ENCODE peak calls at places on chromosomes 3 and 15, in four cellular contexts. M is RWPE1, I is A549, V is heart left ventricle. R is an unnamed sample.

GRCh38 chr15:85755471-85755870 is 39.3 kb downstream of the KLHL25 start:
- DNase-seq in M (no peak), I (no peak), V (peak), R (no peak)

GRCh38 chr15:85624241-85624855 is 170.4 kb downstream of the KLHL25 start:
- DNase-seq in M (no peak), I (no peak), V (peak), R (no peak)

GRCh38 chr3:170436697-170437096 is 18.0 kb downstream of the CLDN11 start:
- DNase-seq in M (no peak), I (no peak), V (no peak), R (no peak)

GRCh38 chr15:63335543-63336240 is 46.0 kb downstream of the CA12 start:
- DNase-seq in M (no peak), I (no peak), V (no peak), R (no peak)

GRCh38 chr3:123805504-123805903 is 78.6 kb downstream of the MYLK start:
- DNase-seq in M (no peak), I (no peak), V (no peak), R (peak)

GRCh38 chr3:38758557-38758956 is 57.5 kb downstream of the SCN10A start:
- DNase-seq in M (no peak), I (no peak), V (no peak), R (no peak)

GRCh38 chr3:64889991-64890390 is 202.2 kb upstream of the ADAMTS9 start:
- DNase-seq in M (no peak), I (no peak), V (peak), R (no peak)

GRCh38 chr3:47578691-47579632 is at the start of gene CSPG5:
- DNase-seq in M (no peak), I (no peak), V (peak), R (no peak)

GRCh38 chr3:50303038-50303815 is at the start of gene HYAL1:
- DNase-seq in M (no peak), I (no peak), V (peak), R (peak)

GRCh38 chr3:82629937-82630336 is 868.5 kb upstream of the GBE1 start:
- DNase-seq in M (no peak), I (no peak), V (no peak), R (no peak)

GRCh38 chr3:63900459-63900858 is 11.7 kb downstream of the SCAANT1 start:
- DNase-seq in M (no peak), I (no peak), V (no peak), R (no peak)

GRCh38 chr15:73809728-73810501 is 56.8 kb upstream of the INSYN1 start:
- DNase-seq in M (no peak), I (no peak), V (peak), R (no peak)

GRCh38 chr15:41957021-41957897 is 15.1 kb downstream of the EHD4 start:
- DNase-seq in M (no peak), I (no peak), V (no peak), R (no peak)

GRCh38 chr3:14329116-14329830 is 73.1 kb upstream of the SLC6A6 start:
- DNase-seq in M (peak), I (no peak), V (no peak), R (peak)

GRCh38 chr3:25820372-25820771 is 30.5 kb downstream of the OXSM start:
- DNase-seq in M (peak), I (no peak), V (no peak), R (no peak)

GRCh38 chr3:169591983-169592644 is 71.4 kb downstream of the MECOM start:
- DNase-seq in M (no peak), I (no peak), V (no peak), R (no peak)

GRCh38 chr15:55108858-55109518 is 87.8 kb downstream of the RSL24D1 start:
- DNase-seq in M (peak), I (peak), V (peak), R (peak)
- TF ChIP-seq CTCF in M (peak), I (peak), V (peak), R (peak)

DNA sequence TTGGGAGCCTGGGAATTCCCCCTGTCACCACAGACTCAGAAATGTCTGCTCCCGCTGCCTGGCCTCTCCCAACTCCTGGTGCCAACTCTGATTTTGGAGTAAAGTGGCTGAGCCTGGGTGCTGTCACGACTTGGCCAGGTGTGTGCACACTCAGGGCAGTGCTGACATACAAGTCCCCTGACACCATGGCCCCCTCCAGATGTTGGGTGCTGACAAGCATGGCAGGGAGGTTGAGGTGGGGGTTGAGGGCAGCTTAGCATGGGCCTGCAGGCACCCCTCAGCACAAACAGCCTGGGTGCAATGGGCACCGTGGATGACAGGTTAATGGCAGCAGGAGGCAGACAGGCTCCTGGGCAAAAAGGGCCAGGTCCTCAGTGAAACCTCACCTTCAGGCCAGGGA is 511.2 kb downstream of the SQOR start:
- DNase-seq in M (no peak), I (no peak), V (no peak), R (no peak)
- H3K27ac ChIP-seq in M (no peak), I (no peak), V (no peak), R (no peak)

DNA sequence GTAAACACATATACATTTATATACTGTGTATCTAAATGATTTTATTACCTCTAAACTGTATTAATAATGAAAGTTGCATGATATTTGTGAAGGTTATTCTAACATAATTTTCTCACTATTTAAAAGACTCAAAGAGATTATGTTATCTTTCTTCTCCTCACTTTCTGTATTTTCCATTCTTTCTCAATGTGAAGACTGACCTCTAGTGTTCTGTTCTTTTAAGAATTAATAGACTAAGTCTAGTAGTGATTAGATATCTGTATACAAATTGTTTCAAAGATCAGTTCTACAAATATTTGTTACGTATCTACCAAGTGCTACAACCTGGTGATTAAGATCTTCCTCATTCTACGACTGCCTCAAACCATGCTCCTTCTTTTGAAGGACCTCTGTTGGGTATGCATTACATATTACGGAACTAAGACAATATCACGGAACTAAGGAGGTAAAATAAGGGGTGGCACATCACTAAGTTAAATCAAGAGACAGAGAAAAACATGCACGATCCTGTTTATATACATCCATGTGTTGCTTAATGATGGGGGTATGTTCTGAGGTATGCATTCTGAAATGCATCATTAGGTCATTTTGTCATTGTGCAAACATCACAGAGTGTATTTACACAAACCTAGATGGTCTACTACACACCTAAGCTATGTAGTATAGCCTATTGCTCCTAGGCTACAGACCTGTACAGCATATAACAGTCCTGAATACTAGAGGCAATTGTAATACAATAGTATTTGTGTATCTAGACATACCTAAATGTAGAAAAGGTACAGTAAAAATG is 161.5 kb upstream of the KBTBD8 start:
- DNase-seq in M (no peak), I (no peak), V (no peak), R (no peak)
- TF ChIP-seq CTCF in M (peak), I (peak), V (no peak), R (peak)

DNA sequence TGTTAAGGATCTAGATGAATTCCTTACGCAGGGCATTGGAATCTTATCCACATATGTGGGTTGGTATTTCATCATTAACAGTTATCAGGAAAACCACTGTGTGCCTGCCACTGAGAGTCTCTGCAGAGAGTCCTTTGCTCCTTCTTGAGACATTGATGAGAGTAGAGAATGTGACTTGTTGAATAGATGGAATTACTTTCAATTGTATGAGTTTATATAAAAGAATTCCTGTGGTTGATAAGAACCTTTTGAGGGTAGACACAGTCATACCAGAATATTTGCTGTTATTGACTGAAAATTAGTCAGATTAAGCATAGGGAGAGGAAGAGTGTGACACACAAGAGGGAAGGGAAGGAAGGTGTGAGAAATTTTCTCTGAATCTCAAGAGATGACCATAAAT is 30.8 kb downstream of the ARHGEF26 start:
- DNase-seq in M (no peak), I (no peak), V (no peak), R (no peak)
- H3K27ac ChIP-seq in M (no peak), I (no peak), V (no peak), R (no peak)

DNA sequence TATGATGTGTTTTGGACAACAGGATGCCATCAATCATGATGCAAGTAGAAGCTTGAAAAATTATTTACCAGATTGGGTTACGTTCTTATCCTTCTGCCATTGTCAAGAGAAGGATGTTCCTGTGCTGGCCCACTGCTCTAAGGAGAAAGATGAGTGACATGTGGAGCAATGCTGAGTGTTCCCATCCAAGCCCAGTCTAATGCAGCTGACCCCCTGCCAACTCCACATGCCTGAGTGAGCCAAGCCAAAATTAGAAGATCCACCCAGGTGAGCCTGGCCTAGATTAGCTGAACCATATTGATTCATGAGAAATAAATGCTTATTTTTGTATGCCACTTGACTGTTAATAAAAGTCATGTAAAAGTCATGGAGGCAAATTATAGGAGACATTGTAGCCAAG is 446.5 kb downstream of the CNTN3 start:
- DNase-seq in M (no peak), I (no peak), V (no peak), R (no peak)
- TF ChIP-seq CTCF in M (no peak), I (no peak), V (no peak), R (no peak)

GRCh38 chr3:181614878-181615277 is 96.8 kb upstream of the SOX2 start:
- DNase-seq in M (no peak), I (no peak), V (no peak), R (no peak)
- H3K27ac ChIP-seq in M (no peak), I (no peak), V (no peak), R (no peak)

GRCh38 chr3:141795719-141796435 is 32.7 kb downstream of the GRK7 start:
- DNase-seq in M (no peak), I (no peak), V (no peak), R (peak)

GRCh38 chr3:141796436-141797166 is 33.4 kb downstream of the GRK7 start:
- DNase-seq in M (no peak), I (no peak), V (no peak), R (peak)

GRCh38 chr3:141792495-141792894 is 29.3 kb downstream of the GRK7 start:
- DNase-seq in M (no peak), I (no peak), V (no peak), R (no peak)

GRCh38 chr3:141795311-141795710 is 32.1 kb downstream of the GRK7 start:
- DNase-seq in M (no peak), I (no peak), V (no peak), R (no peak)

DNA sequence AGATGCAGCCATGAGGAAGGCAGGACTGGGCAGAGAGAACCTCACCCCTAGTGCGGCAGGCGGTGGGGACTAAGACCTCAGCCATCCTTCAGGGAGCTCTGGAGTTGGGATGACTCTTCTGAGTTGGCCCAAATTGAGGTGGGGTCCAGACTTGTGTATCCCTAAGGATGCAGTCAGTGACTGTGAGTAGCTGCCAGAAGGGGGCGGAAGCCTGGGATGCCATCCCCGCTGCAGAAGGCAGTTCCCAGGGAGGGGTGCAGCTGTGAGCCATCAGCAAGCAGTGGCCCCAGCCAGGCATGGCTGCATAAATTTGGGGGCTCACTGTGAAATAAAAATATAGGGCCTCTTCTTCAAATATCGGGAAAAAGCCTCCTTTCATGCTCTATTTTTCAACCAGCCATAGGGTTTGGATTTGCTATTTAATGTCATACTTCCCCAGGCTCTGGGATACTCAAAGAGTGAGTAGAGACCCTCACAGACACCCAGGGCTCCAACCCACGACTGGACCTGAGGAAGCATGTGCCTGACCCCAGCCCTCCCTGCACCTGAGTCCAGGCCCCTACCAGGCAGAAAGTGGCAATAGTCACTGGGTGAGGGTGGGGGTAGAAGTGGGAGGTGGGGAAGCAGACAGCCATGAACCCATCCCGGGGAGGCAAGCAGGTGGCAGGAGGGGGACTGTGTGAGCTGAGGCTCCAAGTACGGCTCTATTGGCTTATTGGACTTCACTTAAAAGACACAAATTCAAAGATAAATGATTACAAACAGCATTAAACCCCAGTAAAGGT is 30.5 kb downstream of the GRK7 start:
- DNase-seq in M (no peak), I (no peak), V (no peak), R (no peak)
- TF ChIP-seq CTCF in M (no peak), I (no peak), V (no peak), R (no peak)

GRCh38 chr3:150253622-150254021 is 154.5 kb upstream of the TSC22D2 start:
- DNase-seq in M (no peak), I (no peak), V (peak), R (no peak)

GRCh38 chr3:150254199-150254786 is 153.8 kb upstream of the TSC22D2 start:
- DNase-seq in M (no peak), I (no peak), V (peak), R (no peak)

GRCh38 chr3:150256336-150256735 is 151.8 kb upstream of the TSC22D2 start:
- DNase-seq in M (no peak), I (no peak), V (no peak), R (no peak)

GRCh38 chr3:150256782-150257181 is 151.3 kb upstream of the TSC22D2 start:
- DNase-seq in M (no peak), I (no peak), V (no peak), R (no peak)

DNA sequence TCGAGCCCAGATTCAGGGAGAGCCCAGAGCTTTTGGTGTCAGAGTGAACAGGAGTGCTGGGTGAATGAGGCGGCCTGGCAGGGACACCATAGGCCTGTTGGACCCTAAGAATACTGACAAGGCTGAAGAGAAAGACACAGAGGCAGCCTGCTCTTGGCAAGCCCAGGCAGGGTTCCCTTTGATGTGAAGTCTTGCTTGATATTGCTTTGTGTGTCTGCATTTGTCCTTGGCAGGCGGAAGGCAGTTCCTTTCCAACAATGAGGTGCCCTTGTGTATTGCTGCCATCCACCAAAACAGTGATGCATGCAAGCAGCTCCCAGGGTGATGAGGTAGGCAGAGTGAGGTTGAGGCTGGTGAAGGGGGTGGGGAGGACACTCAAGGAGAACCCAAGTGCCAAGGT is 152.7 kb upstream of the TSC22D2 start:
- DNase-seq in M (no peak), I (no peak), V (peak), R (no peak)
- H3K27ac ChIP-seq in M (peak), I (no peak), V (peak), R (no peak)

DNA sequence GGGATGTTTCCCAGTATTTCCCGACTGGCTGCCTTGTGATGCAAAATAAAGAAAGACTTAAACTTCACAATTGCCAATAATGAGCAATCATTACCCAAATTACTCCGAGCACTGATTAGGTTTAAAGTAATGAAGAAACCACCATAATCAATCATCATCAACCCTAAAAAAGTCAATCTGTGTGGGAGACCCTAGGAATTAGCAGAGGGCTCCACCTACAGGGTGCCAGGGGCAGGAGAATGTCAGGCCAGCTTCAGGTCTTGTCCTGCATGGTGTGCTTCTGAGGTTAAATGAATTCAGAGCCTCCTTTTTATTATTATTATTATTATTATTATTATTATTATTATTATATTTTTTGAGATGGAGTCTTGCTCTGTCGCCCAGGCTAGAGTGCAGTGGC is 478.0 kb upstream of the ARRDC4 start:
- DNase-seq in M (no peak), I (no peak), V (no peak), R (no peak)
- TF ChIP-seq CTCF in M (no peak), I (no peak), V (peak), R (no peak)